ENCODE peak calls at places on chromosomes 5 and 9, in nine cellular contexts. J, A, V, K, D, S, Y, F and H are unnamed samples. For H3K4me1 and H3K9me3, the result is how much of the 10 kb centered on the place peaks cover.

GRCh38 chr5:126884269-126884819 is 107.4 kb downstream of the LMNB1 start:
- DNase-seq in J (peak), A (no peak), V (no peak), K (no peak), D (no peak), S (no peak), Y (peak), F (no peak), H (no peak)

GRCh38 chr9:18396102-18396728 is 77.7 kb upstream of the ADAMTSL1 start:
- DNase-seq in J (no peak), A (no peak), V (no peak), K (no peak), D (peak), S (no peak), Y (no peak), F (no peak), H (no peak)

GRCh38 chr9:122307036-122307435 is 42.4 kb downstream of the MRRF start:
- DNase-seq in J (no peak), A (no peak), V (no peak), K (no peak), D (no peak), S (no peak), Y (no peak), F (no peak), H (no peak)

GRCh38 chr5:138334867-138335447 is 3.1 kb upstream of the FAM53C start:
- DNase-seq in J (no peak), A (no peak), V (no peak), K (no peak), D (no peak), S (peak), Y (no peak), F (no peak), H (peak)

GRCh38 chr9:117411547-117411946 is 3.3 kb downstream of the ASTN2 start:
- DNase-seq in J (no peak), A (peak), V (no peak), K (no peak), D (peak), S (peak), Y (peak), F (no peak), H (peak)

GRCh38 chr5:144198386-144198785 is 27.7 kb downstream of the KCTD16 start:
- DNase-seq in J (no peak), A (no peak), V (no peak), K (no peak), D (no peak), S (peak), Y (no peak), F (no peak), H (no peak)

GRCh38 chr9:136589766-136590740 is 44.2 kb upstream of the NOTCH1 start:
- DNase-seq in J (no peak), A (no peak), V (no peak), K (no peak), D (no peak), S (no peak), Y (no peak), F (no peak), H (no peak)

GRCh38 chr9:5784526-5785315 is 48.2 kb downstream of the ERMP1 start:
- DNase-seq in J (no peak), A (no peak), V (no peak), K (no peak), D (no peak), S (no peak), Y (no peak), F (no peak), H (no peak)

GRCh38 chr5:43981556-43981955 is 378.6 kb downstream of the NNT start:
- DNase-seq in J (no peak), A (no peak), V (no peak), K (no peak), D (no peak), S (no peak), Y (no peak), F (no peak), H (no peak)

GRCh38 chr9:76026796-76027195 is 136.3 kb downstream of the PCSK5 start:
- DNase-seq in J (no peak), A (no peak), V (no peak), K (no peak), D (no peak), S (no peak), Y (no peak), F (no peak), H (no peak)

GRCh38 chr5:149863830-149864229 is 80.8 kb downstream of the PDE6A start:
- DNase-seq in J (no peak), A (no peak), V (no peak), K (no peak), D (no peak), S (no peak), Y (peak), F (no peak), H (no peak)

GRCh38 chr5:93622240-93622885 is 39.3 kb downstream of the NR2F1 start:
- DNase-seq in J (no peak), A (no peak), V (no peak), K (peak), D (peak), S (no peak), Y (no peak), F (no peak), H (no peak)

GRCh38 chr5:169426674-169427250 is 125.8 kb upstream of the SLIT3 start:
- DNase-seq in J (no peak), A (no peak), V (no peak), K (no peak), D (no peak), S (no peak), Y (no peak), F (no peak), H (no peak)

GRCh38 chr5:73544429-73545402 is 20.7 kb downstream of the ANKRA2 start:
- DNase-seq in J (no peak), A (peak), V (no peak), K (no peak), D (peak), S (no peak), Y (no peak), F (no peak), H (peak)

GRCh38 chr5:135052511-135053145 is 18.6 kb upstream of the PITX1 start:
- DNase-seq in J (no peak), A (no peak), V (peak), K (no peak), D (no peak), S (no peak), Y (no peak), F (no peak), H (no peak)

GRCh38 chr5:53948598-53948997 is 361.8 kb downstream of the ARL15 start:
- DNase-seq in J (no peak), A (no peak), V (no peak), K (no peak), D (no peak), S (no peak), Y (no peak), F (no peak), H (no peak)

GRCh38 chr9:6054280-6055099 is 39.1 kb upstream of the RANBP6 start:
- DNase-seq in J (peak), A (peak), V (peak), K (peak), D (peak), S (peak), Y (peak), F (no peak), H (peak)

GRCh38 chr5:73230264-73231244 is 57.6 kb downstream of the TMEM174 start:
- DNase-seq in J (no peak), A (no peak), V (no peak), K (no peak), D (no peak), S (no peak), Y (no peak), F (no peak), H (no peak)

GRCh38 chr9:75788006-75788634 is 102.4 kb upstream of the PCSK5 start:
- DNase-seq in J (no peak), A (no peak), V (peak), K (no peak), D (no peak), S (no peak), Y (no peak), F (no peak), H (no peak)

GRCh38 chr5:149333711-149334443 is 11.4 kb upstream of the GRPEL2 start:
- DNase-seq in J (no peak), A (no peak), V (no peak), K (no peak), D (no peak), S (no peak), Y (no peak), F (no peak), H (no peak)

GRCh38 chr5:32312194-32312681 is 501 bp downstream of the MTMR12 start:
- DNase-seq in J (no peak), A (peak), V (peak), K (peak), D (peak), S (peak), Y (peak), F (peak), H (peak)

GRCh38 chr5:16304846-16305245 is 125.3 kb upstream of the MARCHF11 start:
- DNase-seq in J (no peak), A (no peak), V (no peak), K (no peak), D (no peak), S (no peak), Y (no peak), F (no peak), H (no peak)

GRCh38 chr5:112122353-112122752 is 296.7 kb downstream of the EPB41L4A start:
- DNase-seq in J (no peak), A (no peak), V (no peak), K (no peak), D (no peak), S (no peak), Y (no peak), F (no peak), H (no peak)

DNA sequence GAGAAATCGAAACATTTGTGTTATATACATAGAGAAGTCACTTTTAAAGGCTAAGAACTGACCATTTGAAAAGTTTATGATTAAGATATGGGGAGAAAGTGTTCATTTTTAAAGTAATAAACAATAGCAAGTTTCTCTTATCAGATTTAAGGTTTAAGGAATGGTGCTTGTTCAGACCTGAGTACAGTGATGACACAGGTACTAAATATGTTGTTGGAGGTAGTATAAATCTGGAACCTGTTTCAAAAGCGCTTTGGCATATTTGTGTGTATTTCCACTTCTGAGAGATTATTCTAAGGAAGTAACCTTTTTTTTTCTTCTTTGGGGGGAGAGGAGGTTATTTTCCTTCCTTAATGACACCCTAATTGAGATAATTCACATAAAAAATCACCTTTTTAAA is 18.4 kb downstream of the CDC42SE2 start:
- DNase-seq in J (no peak), A (no peak), V (no peak), K (no peak), D (no peak), S (no peak), Y (no peak), F (no peak), H (no peak)
- H3K4me1 ChIP-seq in J (under half), A (half or more), V (under half), K (half or more), D (under half), S (under half), Y (under half), F (under half), H (under half)

GRCh38 chr9:125757834-125758233 is 10.7 kb downstream of the PBX3 start:
- DNase-seq in J (no peak), A (no peak), V (no peak), K (no peak), D (no peak), S (no peak), Y (no peak), F (no peak), H (no peak)

GRCh38 chr9:125756499-125756898 is 9.3 kb downstream of the PBX3 start:
- DNase-seq in J (no peak), A (no peak), V (no peak), K (no peak), D (no peak), S (no peak), Y (no peak), F (no peak), H (no peak)

GRCh38 chr9:125754096-125754495 is 6.9 kb downstream of the PBX3 start:
- DNase-seq in J (no peak), A (no peak), V (no peak), K (no peak), D (no peak), S (no peak), Y (no peak), F (no peak), H (no peak)

GRCh38 chr9:125752070-125752628 is 5.0 kb downstream of the PBX3 start:
- DNase-seq in J (no peak), A (no peak), V (no peak), K (no peak), D (peak), S (no peak), Y (no peak), F (no peak), H (no peak)

DNA sequence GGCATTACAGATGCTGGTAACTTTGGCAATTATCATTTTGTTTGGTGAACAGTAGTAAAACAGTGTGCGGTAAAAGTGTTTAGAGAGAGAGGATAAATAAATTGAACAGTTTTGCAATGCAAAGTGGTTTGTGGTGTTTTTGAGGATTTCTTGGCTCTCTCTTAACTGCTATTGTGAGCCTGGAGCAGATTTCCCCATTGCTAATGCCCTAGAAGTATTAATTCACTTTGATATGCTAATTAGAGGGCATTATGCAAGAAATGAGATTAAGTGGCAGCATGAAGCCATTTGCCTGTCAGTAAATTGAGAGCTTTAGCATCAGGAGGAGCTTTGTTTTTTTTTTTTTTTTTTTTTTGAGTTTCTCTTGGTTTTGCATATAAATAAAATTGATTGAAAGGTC is 8.2 kb downstream of the PBX3 start:
- DNase-seq in J (no peak), A (no peak), V (no peak), K (no peak), D (peak), S (no peak), Y (no peak), F (no peak), H (no peak)
- H3K4me3 ChIP-seq in J (no peak), A (no peak), V (no peak), K (no peak), D (no peak), S (no peak), Y (no peak), F (no peak), H (no peak)

DNA sequence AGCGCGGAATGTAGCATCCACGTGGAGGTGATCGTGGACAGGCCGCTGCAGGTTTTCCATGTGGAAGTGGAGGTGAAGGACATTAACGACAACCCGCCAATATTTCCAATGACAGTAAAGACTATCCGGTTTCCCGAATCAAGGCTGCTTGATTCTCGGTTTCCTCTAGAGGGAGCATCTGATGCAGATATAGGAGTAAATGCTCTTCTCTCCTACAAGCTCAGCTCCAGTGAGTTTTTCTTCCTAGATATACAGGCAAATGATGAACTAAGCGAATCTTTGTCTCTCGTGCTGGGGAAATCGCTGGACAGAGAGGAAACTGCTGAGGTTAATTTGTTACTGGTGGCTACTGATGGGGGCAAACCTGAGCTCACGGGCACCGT is 598 bp downstream of the PCDHA2 start:
- DNase-seq in J (no peak), A (no peak), V (no peak), K (no peak), D (no peak), S (peak), Y (peak), F (no peak), H (no peak)
- H3K9me3 ChIP-seq in J (under half), A (half or more), V (under half), K (under half), D (under half), S (under half), Y (under half), F (under half), H (under half)

DNA sequence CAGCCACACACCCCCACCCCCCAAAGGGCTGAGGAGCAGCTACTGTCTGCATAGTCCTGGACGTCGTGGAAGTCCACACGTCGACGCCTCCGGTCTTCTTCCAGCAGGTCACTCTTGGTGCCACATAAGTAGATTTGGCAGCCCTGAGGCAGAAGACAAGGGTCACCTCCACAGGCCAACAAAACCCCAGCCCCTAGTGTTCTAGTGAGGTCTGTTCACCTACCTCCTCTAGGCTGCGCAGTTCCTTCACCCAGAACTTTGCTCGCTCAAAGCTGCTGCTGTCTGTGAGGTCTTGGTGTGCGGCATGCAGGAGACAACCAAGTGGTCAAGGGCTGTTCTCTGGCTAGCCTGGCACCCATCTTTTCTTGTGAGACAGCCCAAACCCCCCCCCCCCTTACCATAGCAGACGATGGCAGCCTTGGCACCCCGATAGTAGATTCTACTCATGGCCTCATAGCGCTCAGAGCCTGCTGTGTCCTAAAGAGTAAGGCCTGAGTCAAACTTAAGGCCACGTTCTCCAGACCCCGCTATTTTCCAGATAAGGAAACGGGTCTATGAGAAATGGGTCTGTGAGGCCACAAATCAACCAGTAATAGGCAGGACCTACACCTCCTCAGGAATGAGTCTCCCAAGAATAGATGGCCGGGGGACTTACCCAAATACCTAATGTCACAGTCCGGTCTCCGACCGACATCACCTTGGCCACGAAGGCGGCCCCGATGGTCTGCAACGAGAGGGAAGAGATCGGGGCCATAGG is 987 bp downstream of the RAB24 start:
- DNase-seq in J (no peak), A (no peak), V (no peak), K (no peak), D (no peak), S (no peak), Y (peak), F (peak), H (no peak)
- H3K4me1 ChIP-seq in J (under half), A (half or more), V (under half), K (under half), D (under half), S (under half), Y (under half), F (half or more), H (under half)

GRCh38 chr9:101524371-101524770 is 9.3 kb upstream of the RNF20 start:
- DNase-seq in J (no peak), A (no peak), V (no peak), K (no peak), D (no peak), S (no peak), Y (no peak), F (no peak), H (no peak)
- H3K4me3 ChIP-seq in J (no peak), A (no peak), V (no peak), K (no peak), D (no peak), S (no peak), Y (no peak), F (no peak), H (no peak)

DNA sequence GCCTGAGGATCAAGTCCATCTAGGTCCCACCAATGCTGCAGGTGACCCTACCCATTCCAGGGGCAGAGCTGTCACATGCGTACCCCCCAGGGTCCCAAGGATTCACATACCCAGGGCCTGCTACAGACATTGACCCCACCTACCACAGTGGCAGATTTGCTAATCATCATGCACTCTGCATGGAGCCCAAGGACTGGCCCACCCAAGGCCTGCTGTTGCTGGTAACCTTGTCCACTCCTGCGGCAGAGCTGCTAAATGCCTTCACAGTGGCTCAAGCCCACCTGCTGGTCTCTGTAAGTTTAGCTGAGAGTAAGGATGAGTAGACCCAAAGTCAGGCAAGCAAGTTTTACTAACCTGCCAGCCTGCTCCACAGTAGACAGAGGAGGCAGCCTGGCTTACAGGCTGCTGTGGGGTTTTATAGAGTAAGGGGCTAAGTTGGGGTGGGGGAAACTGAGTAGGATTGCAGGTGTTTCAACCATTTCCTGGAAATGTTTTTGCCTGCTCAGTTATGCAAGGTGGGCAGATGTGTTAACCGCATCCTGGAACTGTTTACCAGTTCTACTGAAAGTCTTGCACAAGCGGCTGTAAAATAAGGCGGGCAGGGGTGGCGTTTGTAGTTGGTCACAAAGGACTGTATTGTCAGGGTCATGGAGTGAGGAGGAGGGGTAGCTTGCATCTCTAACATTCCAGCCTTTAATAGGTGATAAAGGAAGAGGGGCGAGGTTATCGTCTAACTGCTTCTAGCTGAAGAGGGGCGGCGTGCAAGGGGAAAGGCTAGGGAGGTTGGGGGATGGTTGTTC is 2163.5 kb upstream of the WWC1 start:
- DNase-seq in J (no peak), A (no peak), V (no peak), K (no peak), D (no peak), S (no peak), Y (no peak), F (no peak), H (no peak)
- H3K9me3 ChIP-seq in J (under half), A (under half), V (under half), K (under half), D (under half), S (under half), Y (under half), F (under half), H (under half)

DNA sequence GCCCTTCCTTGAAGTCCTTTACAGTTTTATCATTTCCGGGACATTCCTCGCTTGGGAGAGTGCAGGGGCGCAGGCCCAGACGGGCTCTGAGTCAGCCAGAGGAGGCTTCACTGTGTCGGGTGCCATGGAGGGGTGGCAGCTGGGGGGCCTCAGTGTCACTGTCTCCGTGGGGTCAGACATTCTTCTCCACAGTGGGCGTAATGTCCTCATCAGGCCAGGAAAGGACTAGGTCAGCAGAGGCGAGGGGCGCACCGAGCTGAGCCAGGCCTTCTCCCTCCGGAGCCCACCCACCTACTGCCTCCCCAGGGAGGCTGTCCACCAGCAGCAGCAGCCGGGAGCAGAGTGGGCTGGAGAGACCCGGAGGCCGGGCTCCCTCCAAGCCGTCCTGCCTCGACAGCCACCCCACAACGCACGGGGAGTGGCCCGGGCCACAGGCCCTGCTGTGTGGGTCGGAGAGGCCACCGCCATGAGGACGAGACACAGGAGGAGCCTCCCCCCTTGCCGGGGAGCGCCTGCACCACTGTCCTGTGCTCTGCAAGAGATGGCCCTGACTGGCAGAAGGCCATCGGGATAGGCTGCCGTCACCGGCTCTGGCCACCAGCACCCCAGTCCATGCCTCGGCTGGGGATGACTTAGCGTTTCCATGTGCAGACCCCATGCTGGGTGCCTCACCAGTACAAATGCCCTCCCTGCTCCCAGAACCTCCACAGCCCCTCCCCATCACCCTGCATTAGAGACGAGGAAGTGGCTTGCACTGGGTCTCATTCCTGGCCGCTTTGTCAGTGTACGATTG is 26.5 kb downstream of the SARDH start:
- DNase-seq in J (no peak), A (no peak), V (peak), K (no peak), D (no peak), S (no peak), Y (no peak), F (peak), H (peak)
- H3K4me1 ChIP-seq in J (under half), A (under half), V (under half), K (under half), D (under half), S (under half), Y (under half), F (under half), H (under half)